ENCODE peak calls at places on chromosomes 5 and 9, in six cellular contexts. G is neural progenitor cell, H is epithelial cell of proximal tubule, L is lower lobe of right lung, K is AG10803, O is NB4. M is an unnamed sample.
A peak's percentile ranks its signal among the peaks of the same experiment; 100 is the strongest.

GRCh38 chr5:140345919-140346347 is 470 bp downstream of the HBEGF start:
- DNase-seq in G (peak; percentile 85), H (no peak), L (peak; percentile 81), K (peak; percentile 55), O (peak; percentile 80), M (no peak)

GRCh38 chr5:133612021-133612860 is at the start of gene FSTL4:
- DNase-seq in G (peak; percentile 82), H (no peak), L (peak; percentile 68), K (no peak), O (no peak), M (no peak)

GRCh38 chr9:113622600-113623400 is 159.3 kb downstream of the RGS3 start:
- DNase-seq in G (no peak), H (peak; percentile 95), L (no peak), K (peak; percentile 73), O (peak; percentile 48), M (no peak)

GRCh38 chr5:56102885-56103284 is 108.1 kb upstream of the IL6ST start:
- DNase-seq in G (no peak), H (peak; percentile 63), L (no peak), K (no peak), O (no peak), M (no peak)

GRCh38 chr9:128992995-128993394 is 35.1 kb downstream of the SH3GLB2 start:
- DNase-seq in G (peak; percentile 22), H (no peak), L (no peak), K (peak; percentile 11), O (no peak), M (no peak)

GRCh38 chr9:72271617-72272478 is 93.2 kb downstream of the ZFAND5 start:
- DNase-seq in G (peak; percentile 73), H (no peak), L (no peak), K (peak; percentile 48), O (peak; percentile 44), M (no peak)

GRCh38 chr9:129495422-129496186 is 125.3 kb downstream of the C9orf50 start:
- DNase-seq in G (peak; percentile 95), H (peak; percentile 66), L (peak; percentile 96), K (peak; percentile 80), O (peak; percentile 72), M (no peak)

GRCh38 chr5:157546456-157547100 is 29.0 kb downstream of the ADAM19 start:
- DNase-seq in G (no peak), H (no peak), L (no peak), K (peak; percentile 50), O (no peak), M (no peak)

GRCh38 chr9:15505927-15506326 is 4.8 kb downstream of the PSIP1 start:
- DNase-seq in G (no peak), H (no peak), L (no peak), K (no peak), O (peak; percentile 53), M (no peak)

GRCh38 chr5:176748073-176748966 is 62.0 kb upstream of the UNC5A start:
- DNase-seq in G (no peak), H (no peak), L (no peak), K (no peak), O (no peak), M (no peak)

GRCh38 chr5:150001660-150002493 is 1.3 kb downstream of the HMGXB3 start:
- DNase-seq in G (peak; percentile 75), H (no peak), L (no peak), K (peak; percentile 80), O (peak; percentile 90), M (no peak)

GRCh38 chr5:115549154-115549553 is 4.6 kb upstream of the FEM1C start:
- DNase-seq in G (peak; percentile 63), H (no peak), L (no peak), K (no peak), O (peak; percentile 43), M (no peak)

GRCh38 chr5:157387683-157388093 is 72.3 kb upstream of the NIPAL4 start:
- DNase-seq in G (no peak), H (peak; percentile 45), L (no peak), K (peak; percentile 95), O (no peak), M (peak; percentile 92)

GRCh38 chr9:123544007-123544827 is 188.2 kb downstream of the CRB2 start:
- DNase-seq in G (peak; percentile 57), H (no peak), L (no peak), K (peak; percentile 46), O (peak; percentile 46), M (no peak)

GRCh38 chr5:160353379-160353778 is 17.0 kb downstream of the C1QTNF2 start:
- DNase-seq in G (no peak), H (no peak), L (no peak), K (peak; percentile 77), O (no peak), M (no peak)

GRCh38 chr9:136232964-136233363 is 12.6 kb downstream of the QSOX2 start:
- DNase-seq in G (no peak), H (no peak), L (no peak), K (no peak), O (no peak), M (no peak)

GRCh38 chr9:87436694-87437093 is 61.0 kb upstream of the DAPK1 start:
- DNase-seq in G (no peak), H (no peak), L (no peak), K (peak; percentile 67), O (no peak), M (no peak)

GRCh38 chr9:134597957-134598883 is 43.4 kb upstream of the COL5A1 start:
- DNase-seq in G (peak; percentile 28), H (no peak), L (no peak), K (no peak), O (no peak), M (no peak)

GRCh38 chr9:34279431-34279830 is 49.6 kb downstream of the KIF24 start:
- DNase-seq in G (no peak), H (peak; percentile 20), L (no peak), K (no peak), O (no peak), M (no peak)

GRCh38 chr5:10485142-10485795 is 43.6 kb downstream of the ROPN1L start:
- DNase-seq in G (no peak), H (no peak), L (peak; percentile 56), K (peak; percentile 33), O (peak; percentile 82), M (no peak)

GRCh38 chr5:68432682-68433081 is 217.1 kb downstream of the PIK3R1 start:
- DNase-seq in G (no peak), H (no peak), L (no peak), K (no peak), O (no peak), M (no peak)

GRCh38 chr5:38601843-38602424 is 45.5 kb upstream of the LIFR start:
- DNase-seq in G (no peak), H (peak; percentile 70), L (no peak), K (no peak), O (no peak), M (no peak)

GRCh38 chr5:126806-127205 is 34.8 kb downstream of the PLEKHG4B start:
- DNase-seq in G (no peak), H (no peak), L (no peak), K (no peak), O (no peak), M (no peak)

GRCh38 chr5:92687793-92688467 is 893.1 kb downstream of the NR2F1-AS1 start:
- DNase-seq in G (peak; percentile 82), H (no peak), L (no peak), K (peak; percentile 38), O (peak; percentile 8), M (peak; percentile 55)

GRCh38 chr5:164002214-164002613 is 496.8 kb downstream of the MAT2B start:
- DNase-seq in G (no peak), H (no peak), L (no peak), K (no peak), O (no peak), M (no peak)
- H3K4me3 ChIP-seq in G (no peak overlapping the region), H (no peak overlapping the region), L (no peak overlapping the region), K (no peak overlapping the region), O (no peak overlapping the region), M (no peak overlapping the region)

GRCh38 chr5:59346987-59347386 is 546.5 kb downstream of the PDE4D start:
- DNase-seq in G (no peak), H (no peak), L (no peak), K (no peak), O (no peak), M (no peak)

GRCh38 chr5:59354274-59354673 is 539.3 kb downstream of the PDE4D start:
- DNase-seq in G (no peak), H (no peak), L (no peak), K (no peak), O (no peak), M (no peak)

GRCh38 chr5:59354811-59355210 is 538.7 kb downstream of the PDE4D start:
- DNase-seq in G (no peak), H (no peak), L (no peak), K (no peak), O (no peak), M (no peak)

GRCh38 chr5:59348189-59348588 is 545.3 kb downstream of the PDE4D start:
- DNase-seq in G (peak; percentile 11), H (no peak), L (no peak), K (no peak), O (no peak), M (no peak)

DNA sequence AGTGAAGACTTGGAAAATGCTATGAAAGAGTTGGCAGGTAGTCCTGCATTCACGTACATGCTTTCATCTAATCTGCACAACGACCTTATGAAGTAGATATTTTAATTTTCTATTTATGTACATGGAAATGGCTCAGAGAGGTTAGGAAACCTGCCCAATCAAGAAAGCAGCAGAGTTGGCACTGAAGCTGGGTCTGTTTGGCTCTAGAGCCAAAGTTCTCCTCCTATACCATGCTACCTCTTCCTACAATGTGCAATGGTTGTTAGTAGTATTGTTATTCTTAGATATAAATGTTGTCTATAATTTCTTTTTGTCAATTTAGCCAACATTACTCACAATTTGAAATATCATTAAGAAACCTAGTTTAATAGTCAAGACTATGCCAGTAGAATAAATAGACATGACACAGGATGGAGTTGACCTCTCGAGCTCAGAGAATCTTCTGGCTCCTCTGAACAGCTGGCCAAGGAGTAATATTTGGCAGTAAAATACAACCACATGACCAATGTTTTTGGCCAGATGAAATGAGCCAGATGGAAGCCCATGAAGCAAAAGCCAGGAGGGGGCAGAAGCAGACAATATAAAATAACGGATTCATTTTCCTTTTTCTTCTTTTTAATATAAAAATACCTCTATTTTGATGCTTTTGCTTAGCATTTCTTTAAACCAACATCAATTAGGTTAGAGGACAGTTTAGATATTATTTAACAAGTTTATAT is 542.3 kb downstream of the PDE4D start:
- DNase-seq in G (no peak), H (no peak), L (no peak), K (peak; percentile 1), O (no peak), M (no peak)
- TF ChIP-seq CTCF in G (no peak), H (peak; percentile 15), L (no peak), K (peak; percentile 7), O (no peak), M (no peak)

DNA sequence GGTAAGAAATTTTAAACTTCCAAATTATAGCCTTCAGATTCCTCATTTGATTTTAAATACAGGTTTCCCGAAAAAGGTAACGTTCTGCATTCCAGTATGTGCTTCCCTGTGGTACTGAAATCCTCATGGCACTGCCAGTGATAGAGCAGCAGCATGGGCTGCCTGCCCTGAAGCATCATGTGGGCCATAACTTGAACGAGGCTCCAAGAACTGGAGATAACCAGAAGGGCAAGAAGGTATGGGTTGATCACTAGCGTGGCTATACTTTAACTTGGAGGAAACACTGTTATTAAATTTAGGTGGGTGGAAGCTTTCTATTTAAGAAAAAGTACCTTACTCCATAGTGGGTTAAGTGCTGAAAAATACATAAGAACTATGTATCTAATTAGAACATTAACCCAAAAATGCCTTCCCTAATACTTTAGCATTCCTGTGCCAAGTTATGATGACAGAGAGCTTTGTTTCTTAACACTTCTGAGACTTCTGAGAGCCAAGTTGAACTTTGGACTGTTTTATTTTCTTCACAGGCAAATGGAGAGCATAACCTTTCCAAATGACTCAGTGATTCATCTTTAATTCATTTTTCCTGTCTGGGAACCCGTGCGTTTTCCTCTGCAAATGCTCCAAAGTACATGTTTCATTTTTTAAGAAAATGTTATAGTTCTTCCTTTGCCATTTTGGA is 191.5 kb upstream of the GNA14 start:
- DNase-seq in G (no peak), H (peak; percentile 88), L (no peak), K (peak; percentile 83), O (no peak), M (no peak)
- H3K4me3 ChIP-seq in G (no peak overlapping the region), H (peak overlapping the region; percentile 2), L (no peak overlapping the region), K (no peak overlapping the region), O (no peak overlapping the region), M (no peak overlapping the region)

GRCh38 chr5:156051972-156052371 is 275.0 kb upstream of the SGCD start:
- DNase-seq in G (peak; percentile 29), H (no peak), L (no peak), K (no peak), O (no peak), M (no peak)
- TF ChIP-seq CTCF in G (peak; percentile 47), H (no peak), L (no peak), K (no peak), O (no peak), M (peak; percentile 2)